ENCODE peak calls at places on chromosome 4, in seven cellular contexts. K, Q, M, D, Z, S and L are unnamed samples.

GRCh38 chr4:107035711-107036601 is at the start of gene DKK2:
- DNase-seq in K (no peak), S (peak), Q (no peak), D (peak), M (peak), Z (no peak), L (peak)

GRCh38 chr4:137676357-137676998 is 144.2 kb upstream of the PCDH18 start:
- DNase-seq in S (no peak), Q (peak), D (no peak), M (no peak), K (no peak), Z (no peak), L (no peak)

GRCh38 chr4:170769857-170770256 is 680.1 kb upstream of the AADAT start:
- DNase-seq in S (no peak), M (no peak), D (no peak), Q (no peak), Z (no peak), K (no peak), L (no peak)

GRCh38 chr4:168696828-168697227 is 200.0 kb downstream of the PALLD start:
- DNase-seq in D (no peak), S (no peak), M (no peak), K (no peak), Z (no peak), Q (no peak), L (no peak)

GRCh38 chr4:141054446-141054845 is 78.8 kb downstream of the RNF150 start:
- DNase-seq in D (no peak), Z (no peak), K (no peak), Q (no peak), S (no peak), M (no peak), L (no peak)

GRCh38 chr4:96946552-96946951 is 1106.7 kb downstream of the PDHA2 start:
- DNase-seq in S (no peak), Z (no peak), M (no peak), K (no peak), D (no peak), Q (peak), L (no peak)

GRCh38 chr4:145278341-145279121 is 98.1 kb upstream of the OTUD4 start:
- DNase-seq in D (no peak), Z (no peak), Q (peak), M (peak), K (peak), S (peak), L (no peak)

GRCh38 chr4:103994059-103994458 is 274.3 kb upstream of the TACR3 start:
- DNase-seq in D (no peak), S (no peak), Q (peak), K (peak), M (no peak), Z (no peak), L (no peak)

GRCh38 chr4:183721207-183722081 is 62.4 kb downstream of the TRAPPC11 start:
- DNase-seq in Q (no peak), D (peak), S (peak), M (peak), Z (peak), K (no peak), L (peak)

GRCh38 chr4:97656034-97656720 is 487.1 kb downstream of the STPG2 start:
- DNase-seq in M (no peak), Q (peak), Z (no peak), D (no peak), K (peak), S (no peak), L (no peak)

GRCh38 chr4:8747896-8748575 is 123.6 kb downstream of the HMX1 start:
- DNase-seq in K (no peak), Z (no peak), M (no peak), S (no peak), Q (no peak), D (no peak), L (no peak)

GRCh38 chr4:85209161-85209560 is 242.7 kb upstream of the WDFY3 start:
- DNase-seq in K (peak), S (no peak), D (no peak), M (no peak), Q (peak), Z (no peak), L (no peak)

GRCh38 chr4:156321203-156321602 is 367.5 kb upstream of the CTSO start:
- DNase-seq in S (peak), Q (peak), D (no peak), K (peak), M (no peak), Z (no peak), L (no peak)

GRCh38 chr4:63790377-63790776 is 618.9 kb downstream of the TECRL start:
- DNase-seq in Q (no peak), M (no peak), S (no peak), Z (no peak), D (no peak), K (no peak), L (no peak)

GRCh38 chr4:114287079-114287696 is 307.7 kb upstream of the ARSJ start:
- DNase-seq in K (peak), D (no peak), Z (peak), S (no peak), M (no peak), Q (no peak), L (peak)

GRCh38 chr4:148273501-148273986 is 168.7 kb downstream of the NR3C2 start:
- DNase-seq in K (no peak), M (peak), D (peak), Z (peak), Q (no peak), S (no peak), L (peak)

GRCh38 chr4:87974856-87975462 is 555 bp upstream of the SPP1 start:
- DNase-seq in Z (no peak), K (peak), Q (peak), D (no peak), M (no peak), S (peak), L (no peak)

GRCh38 chr4:2436301-2436700 is 17.5 kb downstream of the CFAP99 start:
- DNase-seq in K (peak), Q (no peak), D (peak), Z (no peak), M (no peak), S (no peak), L (peak)

GRCh38 chr4:158461336-158461735 is 60.3 kb upstream of the RXFP1 start:
- DNase-seq in K (peak), Z (no peak), S (peak), M (no peak), Q (no peak), D (no peak), L (no peak)

GRCh38 chr4:3286335-3287175 is 6.3 kb upstream of the RGS12 start:
- DNase-seq in M (no peak), D (no peak), Z (peak), Q (no peak), K (no peak), S (no peak), L (no peak)

GRCh38 chr4:66275381-66276060 is 605.2 kb upstream of the EPHA5 start:
- DNase-seq in K (no peak), M (no peak), S (no peak), D (no peak), Z (no peak), Q (no peak), L (no peak)

GRCh38 chr4:137819964-137820383 is 287.7 kb upstream of the PCDH18 start:
- DNase-seq in Q (peak), D (peak), K (peak), S (peak), Z (no peak), M (peak), L (peak)

GRCh38 chr4:112765317-112765989 is 128.5 kb downstream of the LARP7 start:
- DNase-seq in S (peak), Q (peak), Z (no peak), M (peak), K (no peak), D (peak), L (no peak)

GRCh38 chr4:176433983-176434382 is 114.2 kb downstream of the SPCS3 start:
- DNase-seq in S (peak), M (no peak), K (no peak), Z (no peak), Q (no peak), D (no peak), L (no peak)

GRCh38 chr4:141473952-141474351 is 162.4 kb upstream of the IL15 start:
- DNase-seq in D (no peak), Q (no peak), M (no peak), Z (no peak), K (no peak), S (peak), L (no peak)

GRCh38 chr4:89221175-89221867 is 86.3 kb downstream of the GPRIN3 start:
- DNase-seq in M (no peak), K (no peak), Q (no peak), S (no peak), D (no peak), Z (no peak), L (no peak)

GRCh38 chr4:122329876-122330595 is 48.8 kb upstream of the ADAD1 start:
- DNase-seq in S (peak), M (no peak), Z (no peak), K (peak), D (no peak), Q (peak), L (no peak)

GRCh38 chr4:112005027-112005426 is 140.2 kb upstream of the FAM241A start:
- DNase-seq in M (no peak), Q (no peak), K (no peak), D (no peak), S (no peak), Z (no peak), L (peak)

GRCh38 chr4:2441393-2442174 is 22.8 kb downstream of the CFAP99 start:
- DNase-seq in M (peak), D (peak), Q (peak), S (peak), Z (peak), K (peak), L (peak)

GRCh38 chr4:150573534-150573933 is 8.4 kb upstream of the MAB21L2 start:
- DNase-seq in M (peak), Q (peak), S (peak), K (peak), Z (no peak), D (no peak), L (no peak)

GRCh38 chr4:184845367-184846011 is 19.7 kb upstream of the ACSL1 start:
- DNase-seq in Z (no peak), D (no peak), Q (peak), S (peak), K (peak), M (no peak), L (no peak)

GRCh38 chr4:107071108-107071507 is 35.0 kb upstream of the DKK2 start:
- DNase-seq in K (no peak), S (no peak), M (no peak), D (no peak), Z (no peak), Q (no peak), L (no peak)

DNA sequence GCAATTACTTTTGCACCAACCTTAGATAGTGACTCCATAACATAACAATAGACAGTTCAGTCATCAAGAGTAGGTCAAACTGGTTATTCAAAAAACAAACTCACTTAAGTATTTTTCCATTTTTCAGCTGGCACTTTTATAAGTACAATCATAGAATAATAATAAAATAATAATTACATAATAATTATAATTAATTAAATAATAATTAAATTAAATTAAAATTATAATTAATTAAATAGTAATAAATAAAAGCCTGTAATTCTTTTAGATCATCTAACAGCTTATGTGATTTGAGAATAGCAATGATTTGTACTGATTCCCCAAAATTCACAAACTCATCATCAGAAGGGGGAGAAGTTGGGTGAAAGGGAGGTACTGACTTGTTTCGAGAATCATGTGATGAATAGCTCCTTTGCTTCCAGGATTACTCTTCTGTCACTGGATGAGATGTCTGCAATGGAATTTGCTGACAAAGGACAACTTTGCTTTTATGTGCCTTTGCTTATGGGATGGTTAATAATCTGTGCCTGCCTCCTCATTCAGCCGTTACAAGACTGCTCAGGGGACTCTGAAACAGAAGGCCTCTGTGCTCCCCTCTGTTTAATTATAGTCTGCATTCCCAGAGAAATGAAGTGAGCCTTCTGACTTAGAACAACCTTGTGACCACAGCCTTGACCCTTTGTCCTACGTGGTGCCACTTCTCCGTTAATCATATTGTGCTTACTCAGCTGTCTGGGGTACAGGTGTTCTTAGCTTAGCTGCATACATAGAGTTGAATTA is 104.7 kb upstream of the ENPEP start:
- DNase-seq in D (no peak), M (no peak), Z (no peak), S (no peak), K (no peak), Q (no peak), L (no peak)
- H3K4me3 ChIP-seq in D (no peak), M (no peak), Z (no peak), S (no peak), K (no peak), Q (no peak), L (no peak)

GRCh38 chr4:153420361-153420760 is 45.8 kb upstream of the TMEM131L start:
- DNase-seq in Z (no peak), Q (no peak), D (no peak), K (no peak), M (no peak), S (no peak), L (no peak)

GRCh38 chr4:153419673-153420278 is 46.4 kb upstream of the TMEM131L start:
- DNase-seq in Q (no peak), D (no peak), M (no peak), Z (no peak), S (no peak), K (no peak), L (no peak)

GRCh38 chr4:153418114-153418513 is 48.0 kb upstream of the TMEM131L start:
- DNase-seq in S (peak), Z (no peak), Q (no peak), K (no peak), M (no peak), D (no peak), L (no peak)

GRCh38 chr4:153418581-153418980 is 47.6 kb upstream of the TMEM131L start:
- DNase-seq in Z (no peak), Q (no peak), K (peak), S (peak), M (no peak), D (peak), L (no peak)

DNA sequence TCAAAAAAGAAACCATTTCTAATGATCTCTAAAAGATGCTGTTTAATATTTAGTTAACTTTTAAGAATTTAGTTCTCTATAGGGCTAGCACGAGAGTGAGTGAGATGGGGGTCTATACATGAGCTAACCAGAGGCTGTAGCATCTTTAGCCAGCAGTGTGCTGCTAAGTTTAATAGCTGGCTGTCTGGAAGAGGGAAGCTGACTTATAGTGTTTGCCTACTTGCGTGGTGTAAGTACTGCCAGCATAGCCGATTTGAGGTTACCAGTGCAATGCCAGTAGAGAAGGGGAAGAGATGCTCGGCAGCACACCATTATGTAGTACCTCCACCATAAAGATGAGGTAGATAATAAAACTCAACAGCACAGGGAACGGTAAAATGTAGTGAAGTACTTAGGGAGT is 47.1 kb upstream of the TMEM131L start:
- DNase-seq in S (no peak), Q (no peak), M (no peak), Z (no peak), D (no peak), K (no peak), L (no peak)
- H3K27ac ChIP-seq in S (no peak), Q (no peak), M (no peak), Z (no peak), D (no peak), K (no peak), L (no peak)

DNA sequence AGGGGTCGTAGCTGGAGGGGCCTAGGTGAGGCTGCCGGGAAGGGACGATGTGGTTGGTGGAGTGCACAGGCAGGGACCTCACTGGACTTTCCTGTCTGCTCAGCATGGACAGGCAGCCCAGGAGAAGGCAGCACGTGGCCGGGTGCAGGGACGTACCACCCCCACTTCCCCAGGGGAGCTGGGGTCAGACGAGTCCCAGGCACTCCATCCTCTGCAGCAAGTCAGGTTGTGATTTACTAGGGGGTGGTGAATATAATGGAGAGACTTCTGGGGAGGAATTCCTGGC is 1.5 kb upstream of the CTBP1 start:
- DNase-seq in D (peak), K (no peak), Z (no peak), Q (no peak), S (no peak), M (no peak), L (no peak)
- H3K4me3 ChIP-seq in D (peak), K (no peak), Z (peak), Q (no peak), S (no peak), M (no peak), L (no peak)

GRCh38 chr4:44928062-44928380 is 201.7 kb upstream of the GNPDA2 start:
- DNase-seq in K (no peak), Q (no peak), M (no peak), S (no peak), D (no peak), Z (no peak), L (no peak)

GRCh38 chr4:44928785-44929184 is 202.4 kb upstream of the GNPDA2 start:
- DNase-seq in Z (no peak), K (no peak), S (no peak), Q (no peak), M (no peak), D (no peak), L (no peak)

GRCh38 chr4:44931720-44932119 is 205.4 kb upstream of the GNPDA2 start:
- DNase-seq in D (no peak), S (no peak), Z (no peak), Q (no peak), K (no peak), M (no peak), L (no peak)

GRCh38 chr4:44927361-44928061 is 201.2 kb upstream of the GNPDA2 start:
- DNase-seq in M (peak), D (peak), S (peak), Z (no peak), Q (peak), K (peak), L (peak)
- H3K27ac ChIP-seq in M (no peak), D (no peak), S (no peak), Z (no peak), Q (no peak), K (no peak), L (no peak)

GRCh38 chr4:54677416-54677815 is 19.7 kb downstream of the KIT start:
- DNase-seq in S (no peak), M (no peak), D (no peak), Z (no peak), Q (no peak), K (no peak), L (no peak)

GRCh38 chr4:54676062-54676461 is 18.3 kb downstream of the KIT start:
- DNase-seq in Z (no peak), M (no peak), K (no peak), S (no peak), Q (no peak), D (no peak), L (no peak)

GRCh38 chr4:54683616-54684346 is 26.0 kb downstream of the KIT start:
- DNase-seq in Z (peak), S (no peak), Q (peak), K (peak), D (no peak), M (peak), L (peak)

GRCh38 chr4:54678826-54679225 is 21.1 kb downstream of the KIT start:
- DNase-seq in Q (no peak), D (no peak), S (no peak), K (no peak), Z (no peak), M (no peak), L (no peak)

GRCh38 chr4:54677853-54678650 is 20.3 kb downstream of the KIT start:
- DNase-seq in M (no peak), Z (no peak), D (no peak), K (no peak), Q (no peak), S (no peak), L (no peak)
- H3K4me3 ChIP-seq in M (no peak), Z (no peak), D (no peak), K (no peak), Q (no peak), S (no peak), L (no peak)

DNA sequence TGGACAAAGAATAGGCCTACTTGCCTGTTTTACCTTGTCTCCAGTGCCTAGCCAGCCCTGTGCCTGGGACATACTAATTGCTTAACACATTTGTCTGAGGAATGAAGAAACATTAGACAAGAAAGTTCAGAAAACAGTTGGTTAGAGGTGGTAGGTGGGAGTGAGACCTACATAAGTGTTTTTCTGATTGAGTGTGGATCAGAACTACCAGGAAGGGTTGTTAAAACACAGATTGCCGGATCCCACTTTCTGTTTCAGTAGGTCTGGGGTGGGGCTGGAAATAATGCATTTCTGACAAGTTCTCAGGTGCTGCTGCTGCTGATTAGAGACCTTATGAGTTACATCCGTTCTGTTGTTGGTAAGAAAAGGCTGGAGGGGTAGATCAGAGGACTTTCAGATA is 5.7 kb upstream of the JADE1 start:
- DNase-seq in M (no peak), K (no peak), Z (no peak), Q (no peak), S (no peak), D (no peak), L (peak)
- H3K27ac ChIP-seq in M (no peak), K (no peak), Z (peak), Q (no peak), S (no peak), D (no peak), L (peak)

GRCh38 chr4:707929-708630 is 2.4 kb downstream of the PCGF3 start:
- DNase-seq in S (no peak), K (no peak), Z (no peak), Q (no peak), D (no peak), M (no peak), L (no peak)
- H3K4me3 ChIP-seq in S (no peak), K (no peak), Z (peak), Q (no peak), D (no peak), M (no peak), L (no peak)

GRCh38 chr4:25915359-25915716 is 1.3 kb downstream of the SMIM20 start:
- DNase-seq in M (no peak), D (no peak), Z (no peak), S (no peak), Q (no peak), K (no peak), L (no peak)
- H3K27ac ChIP-seq in M (no peak), D (no peak), Z (peak), S (no peak), Q (no peak), K (no peak), L (peak)